ENCODE peak calls at places on chromosomes 16 and 17, in nine cellular contexts. O is stomach; A is endodermal cell; L is HL-60; W is MM.1S; Y is Peyer's patch; D is IMR-90; N is CD4-positive, alpha-beta T cell; H is thoracic aorta. E is an unnamed sample.

GRCh38 chr17:4721203-4722135 is 9.8 kb upstream of the MED11 start:
- DNase-seq in A (peak), W (peak), L (peak), N (no peak), H (no peak), O (peak), Y (peak), D (peak), E (no peak)

GRCh38 chr17:6104956-6105355 is 34.8 kb downstream of the WSCD1 start:
- DNase-seq in O (no peak), A (peak), D (no peak), N (no peak), W (no peak), L (no peak), H (no peak), Y (peak), E (no peak)

GRCh38 chr17:62676952-62677596 is 49.6 kb downstream of the MRC2 start:
- DNase-seq in O (no peak), N (no peak), W (no peak), D (no peak), Y (no peak), A (no peak), H (no peak), L (no peak), E (no peak)

GRCh38 chr17:81514735-81515529 is 2.3 kb upstream of the ACTG1 start:
- DNase-seq in L (no peak), D (peak), A (peak), N (peak), Y (peak), W (peak), O (peak), H (no peak), E (peak)

GRCh38 chr17:29103341-29103740 is 60.4 kb downstream of the PIPOX start:
- DNase-seq in N (no peak), W (no peak), A (no peak), Y (no peak), H (no peak), L (no peak), O (no peak), D (no peak), E (no peak)

GRCh38 chr17:4232168-4232813 is 31.5 kb downstream of the ANKFY1 start:
- DNase-seq in D (peak), N (no peak), H (no peak), W (no peak), L (no peak), A (no peak), Y (no peak), O (no peak), E (no peak)

GRCh38 chr17:44522883-44523671 is 19.9 kb upstream of the GPATCH8 start:
- DNase-seq in W (peak), A (peak), D (peak), H (no peak), L (no peak), N (peak), O (peak), Y (peak), E (no peak)

GRCh38 chr17:19508327-19508867 is 25.3 kb upstream of the SLC47A1 start:
- DNase-seq in W (no peak), Y (no peak), O (no peak), D (no peak), H (no peak), L (no peak), N (peak), A (peak), E (peak)

GRCh38 chr17:82257473-82257872 is 16.0 kb downstream of the CSNK1D start:
- DNase-seq in D (no peak), W (no peak), A (peak), N (no peak), H (no peak), L (no peak), Y (peak), O (peak), E (no peak)

GRCh38 chr16:30654856-30655255 is 3.4 kb upstream of the FBRS start:
- DNase-seq in A (no peak), D (no peak), H (no peak), Y (no peak), W (no peak), O (no peak), N (no peak), L (no peak), E (peak)

GRCh38 chr16:30656974-30657865 is 1.0 kb upstream of the FBRS start:
- DNase-seq in A (no peak), Y (no peak), D (no peak), N (no peak), L (no peak), W (peak), H (no peak), O (no peak), E (no peak)

GRCh38 chr16:30657866-30658730 is at the start of gene FBRS:
- DNase-seq in Y (peak), H (peak), O (peak), N (peak), W (peak), L (peak), D (peak), A (peak), E (peak)

GRCh38 chr16:30656388-30656787 is 1.8 kb upstream of the FBRS start:
- DNase-seq in W (no peak), Y (no peak), O (no peak), L (no peak), D (no peak), N (no peak), H (no peak), A (no peak), E (no peak)

DNA sequence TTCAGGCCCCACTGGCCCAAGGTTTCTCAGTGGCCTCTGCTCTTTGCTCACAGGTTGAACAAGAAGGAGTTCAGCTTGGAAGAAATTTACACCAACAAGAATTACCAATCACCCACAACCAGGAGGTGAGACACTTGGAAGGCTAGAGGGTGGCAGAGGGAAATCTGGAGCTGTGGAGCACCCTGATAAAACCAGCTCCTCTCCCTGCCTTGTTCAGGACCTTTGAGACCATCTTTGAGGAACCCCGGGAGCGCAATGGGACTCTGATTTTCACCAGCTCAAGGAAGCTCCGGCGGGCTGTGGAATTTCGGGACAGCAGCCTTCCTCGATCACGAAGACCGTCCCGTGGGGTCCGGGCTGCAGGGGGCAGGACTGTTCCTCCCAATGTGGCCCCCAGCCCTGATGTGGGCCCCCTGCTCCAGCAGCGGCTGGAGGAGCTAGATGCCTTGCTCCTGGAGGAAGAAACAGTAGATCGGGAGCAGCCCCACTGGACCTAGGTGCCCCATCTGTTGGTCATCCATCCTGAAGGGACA is 2.4 kb upstream of the FBRS start:
- DNase-seq in Y (no peak), A (no peak), D (no peak), W (no peak), L (no peak), O (no peak), H (no peak), N (no peak), E (peak)
- H3K27ac ChIP-seq in Y (no peak), A (no peak), D (no peak), W (no peak), L (no peak), O (no peak), H (no peak), N (no peak), E (no peak)

GRCh38 chr16:69179255-69180010 is 7.5 kb upstream of the SNTB2 start:
- DNase-seq in N (no peak), D (peak), Y (no peak), A (no peak), O (peak), L (peak), W (peak), H (peak), E (peak)

GRCh38 chr16:69180011-69180338 is 7.0 kb upstream of the SNTB2 start:
- DNase-seq in D (no peak), O (no peak), H (no peak), Y (no peak), L (no peak), W (no peak), N (no peak), A (no peak), E (no peak)

GRCh38 chr16:69187387-69187890 is 475 bp downstream of the SNTB2 start:
- DNase-seq in N (peak), D (no peak), A (peak), W (peak), Y (peak), H (no peak), L (no peak), O (peak), E (peak)

GRCh38 chr16:69186642-69187386 is at the start of gene SNTB2:
- DNase-seq in D (peak), A (peak), W (peak), H (peak), N (peak), Y (peak), O (peak), L (peak), E (peak)

GRCh38 chr16:69182730-69183416 is 4.1 kb upstream of the SNTB2 start:
- DNase-seq in A (no peak), D (no peak), Y (no peak), L (no peak), H (no peak), N (no peak), W (no peak), O (no peak), E (no peak)
- TF ChIP-seq CTCF in A (no peak), D (peak), Y (no peak), L (no peak), H (no peak), N (no peak), W (no peak), O (no peak), E (no peak)

GRCh38 chr16:85716680-85717038 is 27.9 kb upstream of the GINS2 start:
- DNase-seq in Y (no peak), O (no peak), A (no peak), H (no peak), N (no peak), L (no peak), D (no peak), W (no peak), E (no peak)
- H3K27ac ChIP-seq in Y (no peak), O (no peak), A (peak), H (no peak), N (no peak), L (no peak), D (no peak), W (no peak), E (no peak)

DNA sequence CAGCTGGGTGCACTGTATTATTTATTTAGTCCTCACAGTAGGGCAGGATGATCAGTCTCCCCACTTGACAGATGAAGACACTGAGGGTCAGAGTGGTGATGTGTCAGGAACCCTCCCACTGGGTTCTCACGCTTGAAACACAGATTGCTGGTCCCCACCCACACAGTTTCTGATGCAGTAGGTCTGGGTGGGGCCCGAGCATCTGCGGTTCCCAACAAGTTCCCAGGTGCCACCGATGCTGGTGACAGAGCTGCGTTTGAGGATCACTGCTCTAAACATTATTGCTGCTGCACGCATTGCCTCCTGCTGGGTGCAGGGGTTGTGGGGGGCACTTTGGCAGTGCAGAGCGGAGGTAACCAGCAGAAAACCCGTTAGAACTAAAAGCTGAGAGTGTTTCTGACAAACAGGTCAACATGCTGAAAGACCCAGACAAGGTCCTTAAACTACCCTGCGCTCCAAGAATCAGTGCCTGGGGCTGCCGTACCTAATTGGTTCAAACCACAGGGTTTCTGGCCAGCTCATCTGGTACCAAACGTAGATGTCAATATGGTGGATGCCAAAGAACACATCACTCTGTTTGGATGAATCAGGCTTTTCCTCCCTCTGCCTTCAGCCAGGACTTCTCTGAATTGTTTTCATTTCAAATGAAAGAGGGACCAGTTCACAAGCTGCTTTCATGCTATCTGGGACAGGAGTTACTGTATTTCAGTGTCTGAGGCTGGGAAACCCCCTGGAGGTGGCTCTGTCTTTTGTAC is 76.0 kb downstream of the ABCC1 start:
- DNase-seq in N (no peak), L (no peak), O (no peak), Y (no peak), W (no peak), H (no peak), D (peak), A (no peak), E (no peak)
- TF ChIP-seq CTCF in N (no peak), L (no peak), O (no peak), Y (no peak), W (no peak), H (no peak), D (peak), A (no peak), E (no peak)

GRCh38 chr17:18256776-18257175 is 1.8 kb downstream of the FLII start:
- DNase-seq in W (no peak), H (no peak), A (no peak), N (no peak), L (no peak), D (no peak), O (no peak), Y (no peak), E (peak)
- H3K27ac ChIP-seq in W (no peak), H (no peak), A (no peak), N (peak), L (no peak), D (no peak), O (peak), Y (no peak), E (peak)

GRCh38 chr16:47873434-47873833 is 282.4 kb downstream of the ABCC12 start:
- DNase-seq in O (no peak), A (peak), D (no peak), N (no peak), W (no peak), H (no peak), Y (no peak), L (no peak), E (no peak)
- TF ChIP-seq CTCF in O (no peak), A (peak), D (peak), N (no peak), W (peak), H (no peak), Y (no peak), L (peak), E (no peak)

DNA sequence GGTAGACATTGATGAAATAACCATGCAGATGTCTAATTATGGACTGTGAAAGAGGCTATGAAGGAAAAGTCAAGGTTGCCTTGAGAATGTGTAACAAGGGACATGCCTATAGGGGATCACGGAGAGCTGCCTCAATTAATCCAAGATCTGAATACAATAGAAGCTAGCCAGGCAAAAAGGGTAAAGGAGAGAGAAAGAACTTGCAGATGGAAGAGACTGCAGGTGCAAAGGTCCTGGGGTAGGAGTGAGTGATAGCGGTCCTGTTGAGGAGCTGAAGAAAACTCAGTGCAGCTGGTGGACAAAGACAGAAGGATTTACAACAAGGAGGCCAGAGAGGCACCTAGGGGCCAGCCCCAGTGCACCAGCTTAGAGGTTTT is 15.9 kb upstream of the TNS4 start:
- DNase-seq in A (peak), W (no peak), H (no peak), D (no peak), Y (no peak), O (no peak), N (no peak), L (no peak), E (no peak)
- H3K27ac ChIP-seq in A (no peak), W (peak), H (no peak), D (no peak), Y (no peak), O (no peak), N (no peak), L (no peak), E (no peak)